ENCODE peak calls at places on chromosomes 11 and 22, in eight cellular contexts. M, N, X, K, T, E, G and U are unnamed samples.

GRCh38 chr11:12274558-12275197 is 102.7 kb upstream of the PARVA start:
- DNase-seq in M (no peak), N (no peak), X (no peak), K (no peak), T (no peak), E (no peak), G (peak), U (no peak)

GRCh38 chr11:117626576-117626975 is 170.4 kb downstream of the DSCAML1 start:
- DNase-seq in M (no peak), N (no peak), X (no peak), K (no peak), T (no peak), E (no peak), G (peak), U (no peak)

GRCh38 chr11:108906329-108906728 is 241.5 kb downstream of the DDX10 start:
- DNase-seq in M (no peak), N (peak), X (no peak), K (no peak), T (peak), E (no peak), G (no peak), U (peak)

GRCh38 chr11:118241191-118242098 is 10.7 kb downstream of the MPZL3 start:
- DNase-seq in M (peak), N (no peak), X (no peak), K (peak), T (peak), E (no peak), G (no peak), U (peak)

GRCh38 chr11:9176136-9176535 is 84.7 kb upstream of the SCUBE2 start:
- DNase-seq in M (no peak), N (no peak), X (no peak), K (no peak), T (no peak), E (no peak), G (no peak), U (no peak)

GRCh38 chr11:115765803-115766239 is 261.6 kb upstream of the CADM1 start:
- DNase-seq in M (no peak), N (no peak), X (no peak), K (no peak), T (peak), E (no peak), G (no peak), U (no peak)

GRCh38 chr11:125295922-125296321 is 131.4 kb downstream of the PKNOX2 start:
- DNase-seq in M (no peak), N (no peak), X (no peak), K (no peak), T (no peak), E (no peak), G (no peak), U (no peak)

GRCh38 chr22:44365196-44365802 is 52.5 kb upstream of the SHISAL1 start:
- DNase-seq in M (no peak), N (no peak), X (no peak), K (no peak), T (no peak), E (no peak), G (peak), U (no peak)

GRCh38 chr11:2346586-2347335 is 30.3 kb upstream of the CD81 start:
- DNase-seq in M (no peak), N (no peak), X (no peak), K (no peak), T (no peak), E (no peak), G (no peak), U (no peak)

GRCh38 chr11:58776891-58777451 is 45.2 kb upstream of the GLYAT start:
- DNase-seq in M (no peak), N (no peak), X (no peak), K (no peak), T (no peak), E (no peak), G (no peak), U (no peak)

GRCh38 chr11:62012451-62013265 is 45.2 kb upstream of the FTH1 start:
- DNase-seq in M (no peak), N (peak), X (no peak), K (no peak), T (peak), E (no peak), G (no peak), U (peak)

GRCh38 chr22:21003782-21004181 is 1.9 kb upstream of the THAP7 start:
- DNase-seq in M (no peak), N (no peak), X (no peak), K (no peak), T (no peak), E (no peak), G (no peak), U (no peak)

GRCh38 chr11:119282495-119282894 is 34.4 kb downstream of the MCAM start:
- DNase-seq in M (no peak), N (no peak), X (no peak), K (peak), T (no peak), E (no peak), G (no peak), U (no peak)

GRCh38 chr11:47360341-47360740 is 7.8 kb upstream of the MYBPC3 start:
- DNase-seq in M (no peak), N (no peak), X (no peak), K (no peak), T (no peak), E (no peak), G (no peak), U (no peak)

GRCh38 chr22:31346255-31346732 is at the start of gene PATZ1:
- DNase-seq in M (peak), N (peak), X (peak), K (peak), T (peak), E (peak), G (no peak), U (peak)

GRCh38 chr11:120134931-120135228 is 3.0 kb downstream of the TRIM29 start:
- DNase-seq in M (no peak), N (no peak), X (no peak), K (no peak), T (no peak), E (no peak), G (peak), U (no peak)

GRCh38 chr11:122187373-122188165 is 71.6 kb upstream of the BLID start:
- DNase-seq in M (no peak), N (no peak), X (no peak), K (no peak), T (no peak), E (no peak), G (no peak), U (no peak)

GRCh38 chr22:32574397-32574796 is 99.8 kb downstream of the FBXO7 start:
- DNase-seq in M (no peak), N (no peak), X (no peak), K (peak), T (peak), E (no peak), G (no peak), U (no peak)

GRCh38 chr11:122843281-122844150 is 5.2 kb downstream of the CRTAM start:
- DNase-seq in M (peak), N (no peak), X (no peak), K (peak), T (no peak), E (peak), G (no peak), U (no peak)

GRCh38 chr11:14819596-14819995 is 72.4 kb downstream of the CYP2R1 start:
- DNase-seq in M (no peak), N (no peak), X (no peak), K (no peak), T (no peak), E (no peak), G (no peak), U (no peak)

GRCh38 chr22:29268511-29269229 is 602 bp downstream of the EWSR1 start:
- DNase-seq in M (peak), N (peak), X (peak), K (peak), T (no peak), E (peak), G (peak), U (no peak)

GRCh38 chr11:93117578-93117964 is 80.2 kb downstream of the SLC36A4 start:
- DNase-seq in M (no peak), N (no peak), X (no peak), K (peak), T (no peak), E (no peak), G (no peak), U (no peak)

GRCh38 chr11:61023086-61024035 is 51.9 kb downstream of the CD6 start:
- DNase-seq in M (peak), N (no peak), X (no peak), K (no peak), T (no peak), E (no peak), G (no peak), U (no peak)

GRCh38 chr11:126163074-126163700 is 48.3 kb downstream of the RPUSD4 start:
- DNase-seq in M (no peak), N (peak), X (no peak), K (peak), T (no peak), E (no peak), G (peak), U (peak)

GRCh38 chr22:37101311-37102063 is 8.0 kb downstream of the TMPRSS6 start:
- DNase-seq in M (no peak), N (no peak), X (no peak), K (no peak), T (no peak), E (no peak), G (no peak), U (no peak)

GRCh38 chr11:7571640-7572000 is 57.8 kb downstream of the PPFIBP2 start:
- DNase-seq in M (no peak), N (peak), X (peak), K (peak), T (peak), E (no peak), G (peak), U (peak)

GRCh38 chr22:29275819-29276565 is 7.9 kb downstream of the EWSR1 start:
- DNase-seq in M (no peak), N (no peak), X (no peak), K (no peak), T (no peak), E (no peak), G (no peak), U (no peak)

GRCh38 chr22:22578702-22579424 is 19.8 kb upstream of the PRAME start:
- DNase-seq in M (no peak), N (peak), X (no peak), K (no peak), T (peak), E (no peak), G (no peak), U (peak)

GRCh38 chr11:113721462-113722066 is 15.5 kb upstream of the TMPRSS5 start:
- DNase-seq in M (no peak), N (no peak), X (no peak), K (no peak), T (no peak), E (no peak), G (no peak), U (no peak)

GRCh38 chr22:26170795-26171194 is 1.5 kb downstream of the SEZ6L start:
- DNase-seq in M (no peak), N (peak), X (peak), K (peak), T (no peak), E (no peak), G (peak), U (no peak)

GRCh38 chr11:33945481-33946268 is 53.8 kb upstream of the LMO2 start:
- DNase-seq in M (no peak), N (no peak), X (no peak), K (no peak), T (no peak), E (no peak), G (no peak), U (no peak)

GRCh38 chr11:65404210-65404609 is 17.8 kb downstream of the FRMD8 start:
- DNase-seq in M (no peak), N (no peak), X (no peak), K (no peak), T (no peak), E (no peak), G (no peak), U (no peak)

GRCh38 chr22:37636186-37636948 is 3.1 kb upstream of the SH3BP1 start:
- DNase-seq in M (no peak), N (peak), X (no peak), K (peak), T (no peak), E (no peak), G (no peak), U (peak)

GRCh38 chr11:65454696-65455456 is 32.3 kb downstream of the NEAT1 start:
- DNase-seq in M (peak), N (peak), X (peak), K (peak), T (no peak), E (peak), G (peak), U (peak)

GRCh38 chr11:130124096-130124495 is 35.5 kb upstream of the ST14 start:
- DNase-seq in M (no peak), N (peak), X (no peak), K (no peak), T (peak), E (no peak), G (no peak), U (peak)

GRCh38 chr11:72591785-72592490 is 82.3 kb downstream of the PDE2A start:
- DNase-seq in M (peak), N (no peak), X (peak), K (no peak), T (no peak), E (no peak), G (no peak), U (no peak)

GRCh38 chr22:34475886-34476285 is 555.6 kb upstream of the LARGE1 start:
- DNase-seq in M (no peak), N (no peak), X (no peak), K (no peak), T (no peak), E (no peak), G (no peak), U (no peak)